ENCODE peak calls at places on chromosomes 4 and X, in ten cellular contexts. C is astrocyte of the cerebellum; E is NCI-H2081; R is hippocampal formation; Z is RWPE1; H is CD8-positive, alpha-beta memory T cell; X is NCI-H510A treated with DMSO at 0.1 percent for 48 hours; Q is head of caudate nucleus; P is ACHN; V is mucosa of descending colon. O is an unnamed sample.

GRCh38 chrX:134186362-134187121 is 50.4 kb upstream of the CCDC160 start:
- DNase-seq in E (no peak), P (no peak), Q (no peak), V (no peak), H (peak), Z (no peak), C (no peak), X (no peak), R (no peak), O (no peak)

GRCh38 chr4:165874799-165875371 is 1.8 kb downstream of the TLL1 start:
- DNase-seq in R (no peak), Z (peak), P (peak), E (peak), X (peak), C (no peak), Q (no peak), V (no peak), H (no peak), O (no peak)

GRCh38 chrX:94662665-94663064 is 988.7 kb downstream of the FAM133A start:
- DNase-seq in H (no peak), X (no peak), Z (no peak), C (no peak), P (peak), R (no peak), Q (no peak), V (no peak), E (no peak), O (no peak)

GRCh38 chrX:69137371-69137881 is 27.8 kb downstream of the PJA1 start:
- DNase-seq in V (no peak), P (no peak), C (peak), Z (no peak), R (no peak), Q (no peak), X (no peak), E (no peak), H (no peak), O (no peak)

GRCh38 chrX:2458309-2458708 is 42.5 kb downstream of the DHRSX start:
- DNase-seq in Q (no peak), E (no peak), R (no peak), V (no peak), P (no peak), Z (no peak), X (no peak), H (no peak), C (no peak), O (no peak)

GRCh38 chrX:40154229-40154852 is 56.6 kb upstream of the BCOR start:
- DNase-seq in H (no peak), Q (no peak), X (peak), Z (no peak), E (peak), P (peak), R (no peak), V (no peak), C (no peak), O (no peak)

GRCh38 chrX:31353095-31353494 is 281.3 kb upstream of the FTHL17 start:
- DNase-seq in V (no peak), Q (no peak), X (no peak), Z (peak), E (no peak), H (no peak), P (peak), C (peak), R (no peak), O (peak)

GRCh38 chrX:13094780-13095425 is 50.5 kb upstream of the FAM9C start:
- DNase-seq in Z (no peak), E (no peak), X (no peak), P (no peak), R (no peak), Q (no peak), V (no peak), H (no peak), C (no peak), O (no peak)

GRCh38 chr4:6063684-6064083 is 45.5 kb upstream of the C4orf50 start:
- DNase-seq in R (no peak), X (no peak), Q (no peak), E (no peak), V (no peak), C (no peak), H (no peak), Z (no peak), P (no peak), O (no peak)

GRCh38 chr4:128709268-128709667 is 100.2 kb upstream of the JADE1 start:
- DNase-seq in R (no peak), X (no peak), Z (no peak), Q (no peak), P (no peak), E (no peak), H (peak), C (no peak), V (no peak), O (no peak)

GRCh38 chrX:133698298-133698697 is 283.0 kb upstream of the GPC4 start:
- DNase-seq in X (no peak), C (peak), R (peak), H (no peak), V (no peak), E (no peak), Q (no peak), Z (peak), P (no peak), O (no peak)

GRCh38 chr4:74543247-74543670 is 98.3 kb downstream of the AREG start:
- DNase-seq in P (no peak), Z (no peak), Q (no peak), E (no peak), X (no peak), V (no peak), R (no peak), C (no peak), H (no peak), O (no peak)

GRCh38 chrX:147635186-147635585 is 276.5 kb upstream of the FMR1 start:
- DNase-seq in E (no peak), Z (no peak), V (no peak), Q (no peak), X (no peak), R (no peak), P (no peak), H (no peak), C (no peak), O (no peak)

GRCh38 chrX:37476571-37477188 is 94.8 kb upstream of the LANCL3 start:
- DNase-seq in H (no peak), X (no peak), E (no peak), C (no peak), V (no peak), Q (no peak), P (no peak), Z (no peak), R (no peak), O (no peak)

GRCh38 chrX:117397846-117398245 is 718.8 kb downstream of the KLHL13 start:
- DNase-seq in P (no peak), R (no peak), C (no peak), E (no peak), Q (no peak), V (no peak), X (no peak), Z (peak), H (no peak), O (no peak)

GRCh38 chr4:5824635-5825034 is 68.3 kb downstream of the CRMP1 start:
- DNase-seq in Z (peak), Q (no peak), R (no peak), X (no peak), H (no peak), C (peak), P (peak), E (peak), V (no peak), O (no peak)

GRCh38 chrX:15511563-15511962 is 11.0 kb downstream of the BMX start:
- DNase-seq in C (no peak), E (no peak), R (no peak), H (no peak), Q (no peak), P (no peak), X (no peak), V (no peak), Z (no peak), O (no peak)

GRCh38 chr4:149631629-149632028 is 184.0 kb downstream of the IQCM start:
- DNase-seq in R (no peak), E (no peak), V (no peak), Z (no peak), H (no peak), Q (no peak), C (no peak), X (no peak), P (no peak), O (no peak)

GRCh38 chrX:12496343-12496742 is 294.9 kb upstream of the PRPS2 start:
- DNase-seq in E (peak), P (no peak), C (no peak), X (no peak), V (no peak), Q (no peak), H (no peak), Z (no peak), R (no peak), O (no peak)

GRCh38 chrX:108322243-108322642 is 116.0 kb downstream of the COL4A6 start:
- DNase-seq in P (no peak), Z (no peak), X (no peak), Q (no peak), V (no peak), E (no peak), H (no peak), R (no peak), C (no peak), O (no peak)

GRCh38 chr4:2284161-2284933 is 22.4 kb upstream of the MXD4 start:
- DNase-seq in H (no peak), R (no peak), V (peak), E (no peak), C (no peak), X (no peak), Q (no peak), Z (no peak), P (no peak), O (no peak)

GRCh38 chr4:146916479-146917076 is 29.1 kb downstream of the TTC29 start:
- DNase-seq in R (peak), Z (peak), X (peak), H (peak), E (peak), C (peak), V (no peak), Q (no peak), P (peak), O (peak)

GRCh38 chr4:83866821-83867220 is 330.9 kb downstream of the GPAT3 start:
- DNase-seq in R (no peak), Z (no peak), H (no peak), Q (no peak), V (no peak), P (peak), C (no peak), E (no peak), X (no peak), O (no peak)

GRCh38 chrX:31165241-31166035 is 93.6 kb upstream of the FTHL17 start:
- DNase-seq in P (no peak), E (no peak), R (no peak), Q (no peak), C (no peak), V (no peak), Z (no peak), H (no peak), X (no peak), O (no peak)

GRCh38 chr4:7185487-7186030 is 6.8 kb upstream of the SORCS2 start:
- DNase-seq in Z (no peak), P (no peak), X (no peak), V (peak), R (no peak), Q (no peak), C (no peak), H (no peak), E (no peak), O (no peak)

GRCh38 chr4:186144596-186145569 is 40.4 kb downstream of the FAM149A start:
- DNase-seq in P (peak), H (no peak), Z (peak), X (no peak), E (no peak), V (peak), R (no peak), C (peak), Q (peak), O (no peak)

O was measured in BJ.